ENCODE peak calls at places on chromosomes 3 and 15, in five cellular contexts. One of them, this sample, is unnamed.

GRCh38 chr3:157921271-157921670 is 184.9 kb downstream of the SHOX2 start:
- DNase-seq in stimulated activated naive CD4-positive, alpha-beta T cell: no peak
- DNase-seq in substantia nigra: no peak
- DNase-seq in neuronal stem cell: no peak
- DNase-seq in activated CD8-positive, alpha-beta memory T cell treated with anti-CD3 and anti-CD28 coated beads, Interleukin-2, amount 50 U/mL, for 48 hours: no peak
- DNase-seq in this sample: no peak

GRCh38 chr3:184129012-184129411 is 6.1 kb upstream of the EIF2B5 start:
- DNase-seq in stimulated activated naive CD4-positive, alpha-beta T cell: no peak
- DNase-seq in substantia nigra: peak; percentile 2
- DNase-seq in neuronal stem cell: peak; percentile 31
- DNase-seq in activated CD8-positive, alpha-beta memory T cell treated with anti-CD3 and anti-CD28 coated beads, Interleukin-2, amount 50 U/mL, for 48 hours: no peak
- DNase-seq in this sample: peak; percentile 79

GRCh38 chr15:67758610-67759300 is 66.6 kb upstream of the SKOR1 start:
- DNase-seq in stimulated activated naive CD4-positive, alpha-beta T cell: no peak
- DNase-seq in substantia nigra: no peak
- DNase-seq in neuronal stem cell: no peak
- DNase-seq in activated CD8-positive, alpha-beta memory T cell treated with anti-CD3 and anti-CD28 coated beads, Interleukin-2, amount 50 U/mL, for 48 hours: no peak
- DNase-seq in this sample: peak; percentile 66

GRCh38 chr3:100047455-100048141 is 66.7 kb downstream of the FILIP1L start:
- DNase-seq in stimulated activated naive CD4-positive, alpha-beta T cell: no peak
- DNase-seq in substantia nigra: no peak
- DNase-seq in neuronal stem cell: no peak
- DNase-seq in activated CD8-positive, alpha-beta memory T cell treated with anti-CD3 and anti-CD28 coated beads, Interleukin-2, amount 50 U/mL, for 48 hours: no peak
- DNase-seq in this sample: peak; percentile 46

GRCh38 chr3:116083686-116084085 is 361.6 kb downstream of the LSAMP start:
- DNase-seq in stimulated activated naive CD4-positive, alpha-beta T cell: no peak
- DNase-seq in substantia nigra: no peak
- DNase-seq in neuronal stem cell: no peak
- DNase-seq in activated CD8-positive, alpha-beta memory T cell treated with anti-CD3 and anti-CD28 coated beads, Interleukin-2, amount 50 U/mL, for 48 hours: no peak
- DNase-seq in this sample: no peak

GRCh38 chr15:77037475-77038209 is 33.3 kb downstream of the TSPAN3 start:
- DNase-seq in stimulated activated naive CD4-positive, alpha-beta T cell: no peak
- DNase-seq in substantia nigra: no peak
- DNase-seq in neuronal stem cell: no peak
- DNase-seq in activated CD8-positive, alpha-beta memory T cell treated with anti-CD3 and anti-CD28 coated beads, Interleukin-2, amount 50 U/mL, for 48 hours: no peak
- DNase-seq in this sample: peak; percentile 76

GRCh38 chr15:67149859-67150824 is 84.7 kb downstream of the SMAD3 start:
- DNase-seq in stimulated activated naive CD4-positive, alpha-beta T cell: no peak
- DNase-seq in substantia nigra: no peak
- DNase-seq in neuronal stem cell: peak; percentile 45
- DNase-seq in activated CD8-positive, alpha-beta memory T cell treated with anti-CD3 and anti-CD28 coated beads, Interleukin-2, amount 50 U/mL, for 48 hours: no peak
- DNase-seq in this sample: peak; percentile 88

GRCh38 chr15:75720787-75721461 is 8.3 kb upstream of the CSPG4 start:
- DNase-seq in stimulated activated naive CD4-positive, alpha-beta T cell: no peak
- DNase-seq in substantia nigra: no peak
- DNase-seq in neuronal stem cell: no peak
- DNase-seq in activated CD8-positive, alpha-beta memory T cell treated with anti-CD3 and anti-CD28 coated beads, Interleukin-2, amount 50 U/mL, for 48 hours: peak; percentile 81
- DNase-seq in this sample: peak; percentile 53

GRCh38 chr15:44010114-44010513 is 183.3 kb downstream of the WDR76 start:
- DNase-seq in stimulated activated naive CD4-positive, alpha-beta T cell: no peak
- DNase-seq in substantia nigra: no peak
- DNase-seq in neuronal stem cell: no peak
- DNase-seq in activated CD8-positive, alpha-beta memory T cell treated with anti-CD3 and anti-CD28 coated beads, Interleukin-2, amount 50 U/mL, for 48 hours: no peak
- DNase-seq in this sample: peak; percentile 73

GRCh38 chr3:104717828-104718196 is 648.9 kb upstream of the ALCAM start:
- DNase-seq in stimulated activated naive CD4-positive, alpha-beta T cell: no peak
- DNase-seq in substantia nigra: no peak
- DNase-seq in neuronal stem cell: no peak
- DNase-seq in activated CD8-positive, alpha-beta memory T cell treated with anti-CD3 and anti-CD28 coated beads, Interleukin-2, amount 50 U/mL, for 48 hours: no peak
- DNase-seq in this sample: no peak

GRCh38 chr15:31887246-31887645 is 143.1 kb upstream of the CHRNA7 start:
- DNase-seq in stimulated activated naive CD4-positive, alpha-beta T cell: no peak
- DNase-seq in substantia nigra: no peak
- DNase-seq in neuronal stem cell: no peak
- DNase-seq in activated CD8-positive, alpha-beta memory T cell treated with anti-CD3 and anti-CD28 coated beads, Interleukin-2, amount 50 U/mL, for 48 hours: no peak
- DNase-seq in this sample: no peak

GRCh38 chr3:121601212-121601812 is 8.1 kb downstream of the FBXO40 start:
- DNase-seq in stimulated activated naive CD4-positive, alpha-beta T cell: no peak
- DNase-seq in substantia nigra: no peak
- DNase-seq in neuronal stem cell: no peak
- DNase-seq in activated CD8-positive, alpha-beta memory T cell treated with anti-CD3 and anti-CD28 coated beads, Interleukin-2, amount 50 U/mL, for 48 hours: no peak
- DNase-seq in this sample: no peak

GRCh38 chr3:32994045-32994444 is 42.6 kb downstream of the CCR4 start:
- DNase-seq in stimulated activated naive CD4-positive, alpha-beta T cell: no peak
- DNase-seq in substantia nigra: no peak
- DNase-seq in neuronal stem cell: no peak
- DNase-seq in activated CD8-positive, alpha-beta memory T cell treated with anti-CD3 and anti-CD28 coated beads, Interleukin-2, amount 50 U/mL, for 48 hours: no peak
- DNase-seq in this sample: no peak

GRCh38 chr3:188720215-188720614 is 451.6 kb upstream of the TPRG1 start:
- DNase-seq in stimulated activated naive CD4-positive, alpha-beta T cell: no peak
- DNase-seq in substantia nigra: no peak
- DNase-seq in neuronal stem cell: no peak
- DNase-seq in activated CD8-positive, alpha-beta memory T cell treated with anti-CD3 and anti-CD28 coated beads, Interleukin-2, amount 50 U/mL, for 48 hours: no peak
- DNase-seq in this sample: no peak

GRCh38 chr3:65914032-65914739 is 124.5 kb downstream of the MAGI1 start:
- DNase-seq in stimulated activated naive CD4-positive, alpha-beta T cell: no peak
- DNase-seq in substantia nigra: peak; percentile 12
- DNase-seq in neuronal stem cell: no peak
- DNase-seq in activated CD8-positive, alpha-beta memory T cell treated with anti-CD3 and anti-CD28 coated beads, Interleukin-2, amount 50 U/mL, for 48 hours: no peak
- DNase-seq in this sample: no peak

GRCh38 chr15:67321352-67321751 is 66.8 kb downstream of the IQCH start:
- DNase-seq in stimulated activated naive CD4-positive, alpha-beta T cell: no peak
- DNase-seq in substantia nigra: no peak
- DNase-seq in neuronal stem cell: no peak
- DNase-seq in activated CD8-positive, alpha-beta memory T cell treated with anti-CD3 and anti-CD28 coated beads, Interleukin-2, amount 50 U/mL, for 48 hours: no peak
- DNase-seq in this sample: no peak

GRCh38 chr3:105277656-105278055 is 89.1 kb upstream of the ALCAM start:
- DNase-seq in stimulated activated naive CD4-positive, alpha-beta T cell: no peak
- DNase-seq in substantia nigra: no peak
- DNase-seq in neuronal stem cell: no peak
- DNase-seq in activated CD8-positive, alpha-beta memory T cell treated with anti-CD3 and anti-CD28 coated beads, Interleukin-2, amount 50 U/mL, for 48 hours: no peak
- DNase-seq in this sample: no peak

GRCh38 chr3:99170867-99171517 is 269.5 kb upstream of the DCBLD2 start:
- DNase-seq in stimulated activated naive CD4-positive, alpha-beta T cell: no peak
- DNase-seq in substantia nigra: no peak
- DNase-seq in neuronal stem cell: no peak
- DNase-seq in activated CD8-positive, alpha-beta memory T cell treated with anti-CD3 and anti-CD28 coated beads, Interleukin-2, amount 50 U/mL, for 48 hours: no peak
- DNase-seq in this sample: no peak

GRCh38 chr3:10399634-10400033 is 78.7 kb upstream of the SEC13 start:
- DNase-seq in stimulated activated naive CD4-positive, alpha-beta T cell: no peak
- DNase-seq in substantia nigra: no peak
- DNase-seq in neuronal stem cell: no peak
- DNase-seq in activated CD8-positive, alpha-beta memory T cell treated with anti-CD3 and anti-CD28 coated beads, Interleukin-2, amount 50 U/mL, for 48 hours: no peak
- DNase-seq in this sample: no peak

GRCh38 chr3:13825821-13826220 is 54.0 kb downstream of the WNT7A start:
- DNase-seq in stimulated activated naive CD4-positive, alpha-beta T cell: no peak
- DNase-seq in substantia nigra: no peak
- DNase-seq in neuronal stem cell: no peak
- DNase-seq in activated CD8-positive, alpha-beta memory T cell treated with anti-CD3 and anti-CD28 coated beads, Interleukin-2, amount 50 U/mL, for 48 hours: no peak
- DNase-seq in this sample: peak; percentile 9

GRCh38 chr15:68815598-68815997 is 5.1 kb downstream of the ANP32A start:
- DNase-seq in stimulated activated naive CD4-positive, alpha-beta T cell: no peak
- DNase-seq in substantia nigra: no peak
- DNase-seq in neuronal stem cell: no peak
- DNase-seq in activated CD8-positive, alpha-beta memory T cell treated with anti-CD3 and anti-CD28 coated beads, Interleukin-2, amount 50 U/mL, for 48 hours: no peak
- DNase-seq in this sample: no peak

GRCh38 chr3:174858353-174858752 is 781 bp upstream of the NAALADL2 start:
- DNase-seq in stimulated activated naive CD4-positive, alpha-beta T cell: no peak
- DNase-seq in substantia nigra: no peak
- DNase-seq in neuronal stem cell: no peak
- DNase-seq in activated CD8-positive, alpha-beta memory T cell treated with anti-CD3 and anti-CD28 coated beads, Interleukin-2, amount 50 U/mL, for 48 hours: no peak
- DNase-seq in this sample: no peak

GRCh38 chr3:38029400-38030125 is at the start of gene PLCD1:
- DNase-seq in stimulated activated naive CD4-positive, alpha-beta T cell: peak; percentile 50
- DNase-seq in substantia nigra: peak; percentile 69
- DNase-seq in neuronal stem cell: peak; percentile 81
- DNase-seq in activated CD8-positive, alpha-beta memory T cell treated with anti-CD3 and anti-CD28 coated beads, Interleukin-2, amount 50 U/mL, for 48 hours: no peak
- DNase-seq in this sample: peak; percentile 98

GRCh38 chr3:186237915-186238314 is 124.1 kb downstream of the DGKG start:
- DNase-seq in stimulated activated naive CD4-positive, alpha-beta T cell: no peak
- DNase-seq in substantia nigra: no peak
- DNase-seq in neuronal stem cell: no peak
- DNase-seq in activated CD8-positive, alpha-beta memory T cell treated with anti-CD3 and anti-CD28 coated beads, Interleukin-2, amount 50 U/mL, for 48 hours: no peak
- DNase-seq in this sample: no peak

GRCh38 chr15:39488498-39488897 is 92.4 kb upstream of the THBS1 start:
- DNase-seq in stimulated activated naive CD4-positive, alpha-beta T cell: no peak
- DNase-seq in substantia nigra: no peak
- DNase-seq in neuronal stem cell: no peak
- DNase-seq in activated CD8-positive, alpha-beta memory T cell treated with anti-CD3 and anti-CD28 coated beads, Interleukin-2, amount 50 U/mL, for 48 hours: no peak
- DNase-seq in this sample: no peak

GRCh38 chr15:57133127-57133968 is 214.9 kb downstream of the TCF12 start:
- DNase-seq in stimulated activated naive CD4-positive, alpha-beta T cell: no peak
- DNase-seq in substantia nigra: peak; percentile 50
- DNase-seq in neuronal stem cell: peak; percentile 79
- DNase-seq in activated CD8-positive, alpha-beta memory T cell treated with anti-CD3 and anti-CD28 coated beads, Interleukin-2, amount 50 U/mL, for 48 hours: no peak
- DNase-seq in this sample: no peak

GRCh38 chr3:157868168-157868567 is 238.1 kb downstream of the SHOX2 start:
- DNase-seq in stimulated activated naive CD4-positive, alpha-beta T cell: no peak
- DNase-seq in substantia nigra: no peak
- DNase-seq in neuronal stem cell: no peak
- DNase-seq in activated CD8-positive, alpha-beta memory T cell treated with anti-CD3 and anti-CD28 coated beads, Interleukin-2, amount 50 U/mL, for 48 hours: no peak
- DNase-seq in this sample: peak; percentile 80

GRCh38 chr3:14412831-14413380 is 10.5 kb downstream of the SLC6A6 start:
- DNase-seq in stimulated activated naive CD4-positive, alpha-beta T cell: no peak
- DNase-seq in substantia nigra: peak; percentile 29
- DNase-seq in neuronal stem cell: no peak
- DNase-seq in activated CD8-positive, alpha-beta memory T cell treated with anti-CD3 and anti-CD28 coated beads, Interleukin-2, amount 50 U/mL, for 48 hours: no peak
- DNase-seq in this sample: no peak

GRCh38 chr3:66487475-66487874 is 13.3 kb downstream of the LRIG1 start:
- DNase-seq in stimulated activated naive CD4-positive, alpha-beta T cell: no peak
- DNase-seq in substantia nigra: no peak
- DNase-seq in neuronal stem cell: no peak
- DNase-seq in activated CD8-positive, alpha-beta memory T cell treated with anti-CD3 and anti-CD28 coated beads, Interleukin-2, amount 50 U/mL, for 48 hours: no peak
- DNase-seq in this sample: no peak

GRCh38 chr15:63986751-63987341 is 59.4 kb downstream of the DAPK2 start:
- DNase-seq in stimulated activated naive CD4-positive, alpha-beta T cell: no peak
- DNase-seq in substantia nigra: no peak
- DNase-seq in neuronal stem cell: no peak
- DNase-seq in activated CD8-positive, alpha-beta memory T cell treated with anti-CD3 and anti-CD28 coated beads, Interleukin-2, amount 50 U/mL, for 48 hours: no peak
- DNase-seq in this sample: no peak

GRCh38 chr3:11096266-11097135 is 57.8 kb upstream of the HRH1 start:
- DNase-seq in stimulated activated naive CD4-positive, alpha-beta T cell: no peak
- DNase-seq in substantia nigra: no peak
- DNase-seq in neuronal stem cell: no peak
- DNase-seq in activated CD8-positive, alpha-beta memory T cell treated with anti-CD3 and anti-CD28 coated beads, Interleukin-2, amount 50 U/mL, for 48 hours: peak; percentile 85
- DNase-seq in this sample: peak; percentile 99

GRCh38 chr15:64934023-64934422 is 22.3 kb downstream of the ANKDD1A start:
- DNase-seq in stimulated activated naive CD4-positive, alpha-beta T cell: no peak
- DNase-seq in substantia nigra: no peak
- DNase-seq in neuronal stem cell: no peak
- DNase-seq in activated CD8-positive, alpha-beta memory T cell treated with anti-CD3 and anti-CD28 coated beads, Interleukin-2, amount 50 U/mL, for 48 hours: peak; percentile 25
- DNase-seq in this sample: no peak

GRCh38 chr3:128727059-128727458 is 1.1 kb downstream of the RAB7A start:
- DNase-seq in stimulated activated naive CD4-positive, alpha-beta T cell: no peak
- DNase-seq in substantia nigra: no peak
- DNase-seq in neuronal stem cell: no peak
- DNase-seq in activated CD8-positive, alpha-beta memory T cell treated with anti-CD3 and anti-CD28 coated beads, Interleukin-2, amount 50 U/mL, for 48 hours: no peak
- DNase-seq in this sample: peak; percentile 61

GRCh38 chr3:110533089-110533488 is 538.5 kb upstream of the NECTIN3 start:
- DNase-seq in stimulated activated naive CD4-positive, alpha-beta T cell: no peak
- DNase-seq in substantia nigra: no peak
- DNase-seq in neuronal stem cell: no peak
- DNase-seq in activated CD8-positive, alpha-beta memory T cell treated with anti-CD3 and anti-CD28 coated beads, Interleukin-2, amount 50 U/mL, for 48 hours: no peak
- DNase-seq in this sample: no peak

GRCh38 chr3:128395500-128396125 is 71.1 kb downstream of the DNAJB8 start:
- DNase-seq in stimulated activated naive CD4-positive, alpha-beta T cell: no peak
- DNase-seq in substantia nigra: peak; percentile 30
- DNase-seq in neuronal stem cell: no peak
- DNase-seq in activated CD8-positive, alpha-beta memory T cell treated with anti-CD3 and anti-CD28 coated beads, Interleukin-2, amount 50 U/mL, for 48 hours: no peak
- DNase-seq in this sample: no peak

This sample was measured in osteoblast.